ENCODE peak calls at places on chromosomes 3 and 15, in seven cellular contexts. S, P, W, A, K, B and Z are unnamed samples. For H3K36me3, the result is how much of the 10 kb centered on the place peaks cover.

GRCh38 chr3:150327678-150328667 is 80.1 kb upstream of the TSC22D2 start:
- DNase-seq in P (no peak), A (no peak), K (peak), B (no peak), S (no peak), W (no peak), Z (no peak)

GRCh38 chr3:44554626-44555592 is at the start of gene ZKSCAN7:
- DNase-seq in W (peak), B (peak), A (peak), S (peak), K (peak), P (peak), Z (peak)

GRCh38 chr3:158105710-158106438 is at the start of gene SHOX2:
- DNase-seq in A (peak), B (no peak), P (peak), S (no peak), W (no peak), K (peak), Z (peak)

GRCh38 chr15:83206971-83207621 is 527 bp downstream of the HDGFL3 start:
- DNase-seq in P (peak), K (peak), S (no peak), B (no peak), W (no peak), A (peak), Z (peak)

GRCh38 chr3:101850327-101851048 is 1.2 kb downstream of the NFKBIZ start:
- DNase-seq in W (no peak), A (peak), P (no peak), K (no peak), B (no peak), S (peak), Z (peak)

GRCh38 chr3:129016725-129017530 is 15.8 kb downstream of the EFCC1 start:
- DNase-seq in K (no peak), S (no peak), B (no peak), W (no peak), A (peak), P (peak), Z (peak)

GRCh38 chr3:123568034-123568433 is 16.8 kb downstream of the HACD2 start:
- DNase-seq in B (no peak), A (no peak), K (no peak), S (no peak), P (no peak), W (no peak), Z (no peak)

GRCh38 chr3:179391906-179392305 is 44.4 kb downstream of the MFN1 start:
- DNase-seq in P (no peak), K (no peak), A (no peak), W (no peak), S (no peak), B (no peak), Z (no peak)

GRCh38 chr15:61459785-61460707 is 230.9 kb upstream of the RORA start:
- DNase-seq in A (peak), B (no peak), S (no peak), W (no peak), K (no peak), P (no peak), Z (no peak)

GRCh38 chr3:196141866-196142673 is 60.2 kb upstream of the TFRC start:
- DNase-seq in S (no peak), B (peak), P (no peak), W (no peak), K (no peak), A (no peak), Z (no peak)

GRCh38 chr3:129482721-129483120 is 42.7 kb downstream of the IFT122 start:
- DNase-seq in W (no peak), S (no peak), B (no peak), A (no peak), P (no peak), K (peak), Z (no peak)

GRCh38 chr3:37731895-37732294 is 129.8 kb upstream of the CTDSPL start:
- DNase-seq in K (no peak), A (no peak), P (no peak), B (no peak), W (no peak), S (no peak), Z (no peak)

GRCh38 chr3:101870138-101870537 is 20.8 kb downstream of the NFKBIZ start:
- DNase-seq in A (no peak), K (no peak), W (no peak), S (no peak), P (no peak), B (no peak), Z (no peak)

GRCh38 chr3:13420051-13420816 is at the start of gene NUP210:
- DNase-seq in A (no peak), W (no peak), S (peak), P (peak), B (no peak), K (peak), Z (peak)

GRCh38 chr3:101849714-101850326 is 506 bp downstream of the NFKBIZ start:
- DNase-seq in B (no peak), P (peak), S (peak), A (no peak), W (no peak), K (peak), Z (no peak)

GRCh38 chr15:28269097-28269496 is 52.9 kb downstream of the HERC2 start:
- DNase-seq in S (no peak), K (no peak), B (no peak), P (no peak), W (no peak), A (no peak), Z (no peak)

GRCh38 chr3:36695769-36696137 is 68.6 kb downstream of the DCLK3 start:
- DNase-seq in K (no peak), P (no peak), B (no peak), W (no peak), A (peak), S (no peak), Z (no peak)

GRCh38 chr3:120163023-120163422 is 68.8 kb upstream of the GSK3B start:
- DNase-seq in P (no peak), W (no peak), B (no peak), S (no peak), K (no peak), A (no peak), Z (no peak)

GRCh38 chr15:72554471-72555425 is 80.6 kb downstream of the ARIH1 start:
- DNase-seq in S (no peak), B (no peak), K (no peak), W (no peak), A (peak), P (no peak), Z (no peak)

GRCh38 chr3:4562595-4562994 is 69.4 kb downstream of the ITPR1 start:
- DNase-seq in A (no peak), B (no peak), P (no peak), W (no peak), S (no peak), K (no peak), Z (no peak)

GRCh38 chr3:194386066-194386465 is 13.0 kb downstream of the GP5 start:
- DNase-seq in P (no peak), K (no peak), W (no peak), A (no peak), B (no peak), S (no peak), Z (no peak)

GRCh38 chr3:117499189-117499870 is 789.8 kb downstream of the TUSC7 start:
- DNase-seq in W (no peak), K (no peak), P (no peak), A (no peak), B (no peak), S (no peak), Z (no peak)

GRCh38 chr3:142888099-142888483 is 792 bp downstream of the PCOLCE2 start:
- DNase-seq in W (no peak), A (peak), K (peak), P (peak), B (no peak), S (no peak), Z (no peak)

GRCh38 chr3:41188291-41188690 is 11.0 kb upstream of the CTNNB1 start:
- DNase-seq in P (no peak), A (no peak), W (no peak), S (no peak), B (no peak), K (no peak), Z (no peak)

GRCh38 chr3:185797108-185797881 is 27.5 kb downstream of the IGF2BP2 start:
- DNase-seq in B (no peak), K (no peak), W (no peak), A (no peak), S (no peak), P (no peak), Z (no peak)

GRCh38 chr15:82314769-82315518 is 34.3 kb downstream of the GOLGA6L10 start:
- DNase-seq in W (no peak), B (no peak), S (no peak), P (no peak), K (no peak), A (no peak), Z (no peak)

GRCh38 chr3:98777801-98778220 is 14.7 kb downstream of the ST3GAL6 start:
- DNase-seq in B (no peak), S (no peak), P (no peak), K (no peak), A (peak), W (no peak), Z (no peak)

GRCh38 chr3:146581080-146581601 is 24.0 kb downstream of the PLSCR5 start:
- DNase-seq in P (no peak), W (no peak), A (no peak), S (no peak), K (no peak), B (no peak), Z (no peak)

GRCh38 chr15:58026552-58026951 is 39.0 kb downstream of the ALDH1A2 start:
- DNase-seq in A (no peak), W (no peak), S (no peak), K (no peak), P (no peak), B (no peak), Z (no peak)

GRCh38 chr3:4716731-4717362 is 223.7 kb downstream of the ITPR1 start:
- DNase-seq in B (no peak), S (no peak), P (no peak), K (no peak), A (no peak), W (no peak), Z (no peak)

GRCh38 chr15:86620636-86621349 is 541.1 kb downstream of the AGBL1 start:
- DNase-seq in S (no peak), W (no peak), K (peak), B (no peak), A (no peak), P (no peak), Z (no peak)

GRCh38 chr3:71601811-71602210 is 18.3 kb upstream of the FOXP1 start:
- DNase-seq in B (no peak), S (no peak), A (no peak), P (no peak), W (no peak), K (peak), Z (no peak)

DNA sequence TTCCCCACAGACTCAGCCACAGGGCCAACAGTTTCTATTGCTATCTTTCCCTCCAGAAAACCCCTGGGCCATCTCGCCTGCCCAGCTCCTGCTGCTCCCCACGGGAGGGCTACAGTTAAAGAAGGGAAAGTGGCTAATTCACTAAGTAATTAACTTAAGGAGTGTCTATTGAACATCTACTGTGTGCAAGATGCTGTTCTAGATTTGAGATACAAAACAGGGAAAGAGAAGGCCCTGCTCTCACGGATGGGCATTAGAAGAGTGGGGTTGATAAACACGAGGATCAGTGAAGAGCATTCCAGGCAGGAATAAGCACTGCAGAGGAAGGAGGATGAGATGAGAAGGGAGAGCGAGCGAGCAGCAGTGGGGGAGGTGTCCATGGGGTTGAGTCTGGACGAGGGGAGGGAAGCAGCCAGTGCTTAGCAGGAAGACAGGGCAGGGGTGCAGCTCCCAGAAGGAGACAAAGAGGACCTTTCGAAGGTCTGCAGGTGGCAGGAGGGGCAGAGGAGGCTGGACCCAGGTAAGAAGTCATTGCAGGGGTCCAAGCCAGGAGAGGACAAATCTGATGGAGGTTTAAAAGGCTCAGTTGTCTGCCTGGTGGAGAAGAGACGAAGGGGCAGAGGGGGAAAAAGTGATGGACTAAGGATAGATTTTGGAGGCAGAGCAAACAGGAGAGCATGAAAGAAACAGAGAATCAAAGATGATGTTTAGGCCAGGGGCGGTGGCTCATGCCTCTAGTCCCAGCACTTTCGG is 64.7 kb downstream of the KLF15 start:
- DNase-seq in K (no peak), B (peak), A (no peak), W (no peak), P (no peak), S (no peak), Z (no peak)
- H3K36me3 ChIP-seq in K (under half), B (under half), A (under half), W (under half), P (under half), S (under half), Z (under half)

GRCh38 chr3:19331931-19332330 is 183.6 kb downstream of the KCNH8 start:
- DNase-seq in K (no peak), S (no peak), W (no peak), A (no peak), P (no peak), B (no peak), Z (no peak)
- H3K4me3 ChIP-seq in K (no peak), S (no peak), W (no peak), A (no peak), P (no peak), B (no peak), Z (no peak)

GRCh38 chr15:37260255-37260654 is 159.9 kb upstream of the MEIS2 start:
- DNase-seq in S (no peak), P (no peak), W (no peak), K (no peak), B (no peak), A (no peak), Z (no peak)
- H3K36me3 ChIP-seq in S (under half), P (under half), W (under half), K (under half), B (under half), A (under half), Z (under half)

GRCh38 chr3:192515661-192516040 is 211.7 kb downstream of the FGF12 start:
- DNase-seq in W (no peak), K (peak), S (no peak), B (no peak), P (no peak), A (no peak), Z (no peak)
- H3K4me3 ChIP-seq in W (no peak), K (peak), S (no peak), B (peak), P (peak), A (no peak), Z (no peak)

GRCh38 chr15:89317188-89317720 is 17.4 kb downstream of the POLG start:
- DNase-seq in W (no peak), A (no peak), K (no peak), B (no peak), P (no peak), S (no peak), Z (no peak)
- H3K36me3 ChIP-seq in W (under half), A (under half), K (under half), B (under half), P (under half), S (under half), Z (under half)